ENCODE peak calls at places on chromosomes 12 and 14, in four cellular contexts. Z is upper lobe of right lung, F is thoracic aorta, W is IMR-90. Y is an unnamed sample. For H3K9me3, the result is how much of the 10 kb centered on the place peaks cover.

GRCh38 chr12:65535951-65536350 is 257.5 kb downstream of the MSRB3 start:
- DNase-seq in Z (no peak), F (no peak), W (peak), Y (no peak)

GRCh38 chr12:77060136-77060882 is 5.1 kb downstream of the E2F7 start:
- DNase-seq in F (no peak), W (no peak), Z (no peak), Y (no peak)

GRCh38 chr12:66823857-66824570 is 145.1 kb upstream of the GRIP1 start:
- DNase-seq in F (no peak), W (no peak), Z (no peak), Y (no peak)

GRCh38 chr12:20629414-20630156 is 65.5 kb upstream of the SLCO1C1 start:
- DNase-seq in W (peak), Z (no peak), F (no peak), Y (peak)

GRCh38 chr14:89890589-89890988 is 63.9 kb downstream of the EFCAB11 start:
- DNase-seq in W (no peak), Z (no peak), F (no peak), Y (no peak)

GRCh38 chr12:122023339-122024131 is 1.9 kb downstream of the BCL7A start:
- DNase-seq in F (peak), Z (peak), W (peak), Y (peak)

GRCh38 chr12:84694111-84694510 is 218.5 kb downstream of the SLC6A15 start:
- DNase-seq in Z (no peak), F (no peak), W (no peak), Y (no peak)

GRCh38 chr14:95040723-95041476 is 116.4 kb downstream of the DICER1 start:
- DNase-seq in F (no peak), Z (peak), W (peak), Y (no peak)

GRCh38 chr14:94536836-94537235 is 24.4 kb upstream of the SERPINA4 start:
- DNase-seq in W (no peak), Z (no peak), F (no peak), Y (no peak)

GRCh38 chr12:110844551-110845395 is 2.0 kb upstream of the CCDC63 start:
- DNase-seq in F (peak), W (no peak), Z (no peak), Y (peak)

GRCh38 chr14:59332727-59333126 is 132.5 kb downstream of the GPR135 start:
- DNase-seq in W (peak), Z (no peak), F (no peak), Y (no peak)

GRCh38 chr12:68042212-68042699 is 53.0 kb downstream of the IFNG-AS1 start:
- DNase-seq in Z (no peak), W (peak), F (no peak), Y (no peak)

GRCh38 chr14:101636081-101636560 is 74.8 kb downstream of the DIO3 start:
- DNase-seq in Z (no peak), F (no peak), W (no peak), Y (no peak)

DNA sequence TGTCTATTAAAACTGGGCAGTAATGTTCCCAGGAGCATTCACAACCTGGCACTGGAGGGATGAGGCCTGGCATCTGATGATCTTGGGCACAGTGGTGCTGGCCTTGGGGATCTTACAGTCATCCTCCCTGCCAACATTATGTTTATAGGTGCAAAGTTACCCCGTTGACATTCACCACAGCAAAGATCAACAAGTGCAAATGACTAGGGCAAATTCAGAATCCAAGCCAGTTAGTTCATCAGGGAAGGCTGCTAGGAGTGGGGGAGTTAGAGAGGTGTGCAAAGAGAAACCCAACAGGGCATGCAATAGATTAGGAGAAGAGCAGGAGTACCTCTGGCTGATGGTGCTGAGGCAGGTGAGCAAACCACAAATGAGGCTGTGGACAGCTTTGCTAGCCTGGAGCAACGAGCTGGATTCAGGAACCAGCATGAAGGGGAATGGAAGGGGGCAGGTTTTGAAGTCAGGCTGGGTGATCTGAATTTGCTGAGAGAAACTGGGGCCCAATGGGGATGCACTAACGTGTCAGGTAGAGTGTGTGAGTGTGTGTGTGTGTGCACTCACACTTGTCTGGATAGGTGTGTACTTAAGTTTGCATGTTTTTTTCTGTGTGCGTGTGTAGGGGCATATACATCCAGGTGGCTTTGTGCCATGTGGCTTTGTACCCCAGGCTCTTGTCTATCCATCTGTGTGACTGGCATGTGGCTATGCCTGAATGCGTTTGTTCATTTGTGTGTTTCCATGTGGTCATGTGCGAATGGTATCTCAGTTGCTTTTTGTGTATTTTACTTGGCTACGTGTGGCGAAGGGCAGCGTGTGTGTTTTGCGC is 1.6 kb downstream of the CISTR start:
- DNase-seq in W (no peak), F (no peak), Z (no peak), Y (no peak)
- H3K27ac ChIP-seq in W (no peak), F (no peak), Z (no peak), Y (no peak)

GRCh38 chr12:12542964-12543363 is 19.7 kb downstream of the DUSP16 start:
- DNase-seq in F (no peak), W (no peak), Z (no peak), Y (no peak)
- H3K4me3 ChIP-seq in F (no peak), W (no peak), Z (no peak), Y (no peak)

GRCh38 chr14:105139212-105139825 is 29.3 kb downstream of the JAG2 start:
- DNase-seq in F (no peak), W (no peak), Z (no peak), Y (peak)

GRCh38 chr14:105141486-105142281 is 26.9 kb downstream of the JAG2 start:
- DNase-seq in F (no peak), W (no peak), Z (peak), Y (no peak)

GRCh38 chr14:105140581-105140980 is 28.0 kb downstream of the JAG2 start:
- DNase-seq in Z (peak), W (no peak), F (no peak), Y (peak)

GRCh38 chr14:105139831-105140239 is 28.7 kb downstream of the JAG2 start:
- DNase-seq in F (no peak), W (no peak), Z (no peak), Y (no peak)

DNA sequence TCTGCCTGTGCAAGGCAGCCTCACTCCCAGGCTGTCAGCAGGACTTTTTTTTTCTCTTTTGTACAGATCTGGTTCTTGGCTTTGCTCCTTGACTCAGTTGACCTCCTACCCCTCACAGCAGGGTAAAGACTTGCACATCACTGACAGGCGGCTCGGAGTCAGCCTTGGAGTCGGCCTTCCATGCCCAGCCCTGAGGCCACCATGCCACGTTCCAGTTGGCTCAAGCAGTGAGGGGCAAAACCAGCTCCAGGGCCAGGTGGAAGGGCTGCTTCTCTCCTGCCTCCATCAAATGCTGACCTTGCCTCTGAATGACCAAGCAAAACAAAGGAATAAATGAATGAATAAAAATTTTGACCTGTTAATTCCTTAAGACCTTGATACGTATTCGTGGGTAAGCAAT is 27.6 kb downstream of the JAG2 start:
- DNase-seq in F (no peak), Z (peak), W (no peak), Y (no peak)
- H3K9me3 ChIP-seq in F (under half), Z (under half), W (under half), Y (under half)

GRCh38 chr12:116153096-116153495 is 124.4 kb downstream of the MED13L start:
- DNase-seq in F (no peak), W (no peak), Z (no peak), Y (no peak)
- H3K27ac ChIP-seq in F (no peak), W (no peak), Z (no peak), Y (no peak)

GRCh38 chr14:98724734-98725133 is 547.3 kb downstream of the BCL11B start:
- DNase-seq in Z (no peak), F (no peak), W (no peak), Y (no peak)

GRCh38 chr14:98725196-98725595 is 546.8 kb downstream of the BCL11B start:
- DNase-seq in F (no peak), Z (no peak), W (no peak), Y (no peak)

GRCh38 chr14:98725676-98726075 is 546.3 kb downstream of the BCL11B start:
- DNase-seq in F (no peak), Z (no peak), W (no peak), Y (no peak)

GRCh38 chr14:98726585-98727405 is 545.2 kb downstream of the BCL11B start:
- DNase-seq in F (no peak), Z (no peak), W (no peak), Y (no peak)

GRCh38 chr14:98721061-98721460 is 550.9 kb downstream of the BCL11B start:
- DNase-seq in W (no peak), F (no peak), Z (no peak), Y (no peak)
- H3K4me3 ChIP-seq in W (no peak), F (no peak), Z (no peak), Y (no peak)

GRCh38 chr14:79916281-79916680 is 295.0 kb downstream of the DIO2 start:
- DNase-seq in Z (no peak), W (no peak), F (no peak), Y (no peak)

GRCh38 chr14:79920180-79920579 is 291.1 kb downstream of the DIO2 start:
- DNase-seq in W (no peak), Z (no peak), F (no peak), Y (no peak)

GRCh38 chr14:79911762-79912161 is 299.5 kb downstream of the DIO2 start:
- DNase-seq in Z (no peak), F (no peak), W (no peak), Y (no peak)

GRCh38 chr14:79914595-79914994 is 296.7 kb downstream of the DIO2 start:
- DNase-seq in Z (no peak), W (no peak), F (no peak), Y (no peak)

DNA sequence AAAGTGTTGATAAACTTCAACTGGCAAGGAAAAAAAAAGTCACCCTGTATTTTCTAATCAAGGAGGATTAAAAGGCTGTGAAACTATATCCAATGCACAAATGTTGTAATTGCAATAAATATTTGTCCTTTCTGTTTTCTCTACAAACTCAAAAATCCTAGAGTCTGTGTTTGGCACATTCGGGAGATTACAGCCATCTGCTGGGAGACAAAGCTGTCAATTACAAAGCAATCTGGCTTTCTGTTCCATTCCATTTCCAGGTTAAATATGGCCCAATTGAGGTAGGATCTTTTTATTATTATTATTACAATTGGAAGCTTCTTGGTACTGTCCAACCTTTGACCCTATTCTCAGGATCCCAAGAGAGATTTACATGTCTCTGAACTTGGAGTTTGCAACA is 295.9 kb downstream of the DIO2 start:
- DNase-seq in Z (no peak), W (no peak), F (no peak), Y (no peak)
- H3K9me3 ChIP-seq in Z (under half), W (under half), F (under half), Y (under half)

GRCh38 chr12:93592641-93593396 is 20.3 kb downstream of the SOCS2 start:
- DNase-seq in Z (no peak), F (no peak), W (no peak), Y (no peak)

GRCh38 chr12:93594766-93595165 is 22.3 kb downstream of the SOCS2 start:
- DNase-seq in F (no peak), Z (no peak), W (no peak), Y (no peak)

GRCh38 chr12:93593833-93594232 is 21.4 kb downstream of the SOCS2 start:
- DNase-seq in W (no peak), F (no peak), Z (no peak), Y (no peak)

GRCh38 chr12:93597608-93598007 is 25.1 kb downstream of the SOCS2 start:
- DNase-seq in W (no peak), F (no peak), Z (no peak), Y (no peak)

GRCh38 chr12:93595336-93595735 is 22.9 kb downstream of the SOCS2 start:
- DNase-seq in F (no peak), W (no peak), Z (no peak), Y (no peak)
- H3K27ac ChIP-seq in F (no peak), W (no peak), Z (peak), Y (no peak)

Y was measured in right cardiac atrium.